ENCODE peak calls at places on chromosomes 5 and 9, in four cellular contexts. J is GM12865, N is pancreas, G is brain microvascular endothelial cell. H is an unnamed sample.

GRCh38 chr9:134879664-134880483 is 736 bp upstream of the FCN2 start:
- DNase-seq in J (no peak), N (peak), G (no peak), H (no peak)

GRCh38 chr5:125093776-125094175 is 347.3 kb upstream of the ZNF608 start:
- DNase-seq in J (no peak), N (no peak), G (peak), H (peak)

GRCh38 chr9:107625383-107625984 is 135.9 kb upstream of the KLF4 start:
- DNase-seq in J (no peak), N (no peak), G (no peak), H (no peak)

GRCh38 chr5:78547731-78548189 is 100.8 kb downstream of the LHFPL2 start:
- DNase-seq in J (no peak), N (no peak), G (peak), H (no peak)

GRCh38 chr5:68181039-68181599 is 34.4 kb upstream of the PIK3R1 start:
- DNase-seq in J (no peak), N (no peak), G (no peak), H (no peak)

GRCh38 chr9:120886490-120886967 is 9.5 kb upstream of the PHF19 start:
- DNase-seq in J (no peak), N (no peak), G (peak), H (no peak)

GRCh38 chr5:110134963-110135935 is 445.5 kb downstream of the MAN2A1 start:
- DNase-seq in J (no peak), N (no peak), G (no peak), H (no peak)

GRCh38 chr5:169788168-169788567 is 151.1 kb downstream of the DOCK2 start:
- DNase-seq in J (no peak), N (no peak), G (peak), H (peak)

GRCh38 chr5:180792965-180793287 is 9.7 kb downstream of the MGAT1 start:
- DNase-seq in J (no peak), N (no peak), G (no peak), H (no peak)

GRCh38 chr5:179620703-179621350 is 2.6 kb downstream of the HNRNPH1 start:
- DNase-seq in J (no peak), N (no peak), G (no peak), H (no peak)

GRCh38 chr5:179621551-179621971 is 1.9 kb downstream of the HNRNPH1 start:
- DNase-seq in J (no peak), N (no peak), G (no peak), H (no peak)

GRCh38 chr5:179619776-179620175 is 3.7 kb downstream of the HNRNPH1 start:
- DNase-seq in J (no peak), N (no peak), G (no peak), H (no peak)

GRCh38 chr5:179618923-179619554 is 4.4 kb downstream of the HNRNPH1 start:
- DNase-seq in J (no peak), N (peak), G (no peak), H (no peak)

GRCh38 chr5:179620293-179620692 is 3.2 kb downstream of the HNRNPH1 start:
- DNase-seq in J (no peak), N (no peak), G (no peak), H (no peak)
- H3K4me3 ChIP-seq in J (peak), N (peak), G (peak), H (peak)

GRCh38 chr5:142717582-142718215 is 31.8 kb upstream of the FGF1 start:
- DNase-seq in J (peak), N (no peak), G (peak), H (no peak)

GRCh38 chr5:142722896-142723295 is 37.0 kb upstream of the FGF1 start:
- DNase-seq in J (no peak), N (no peak), G (no peak), H (no peak)

GRCh38 chr5:142719836-142720330 is 34.0 kb upstream of the FGF1 start:
- DNase-seq in J (no peak), N (no peak), G (no peak), H (no peak)

GRCh38 chr5:142722146-142722545 is 36.3 kb upstream of the FGF1 start:
- DNase-seq in J (no peak), N (no peak), G (no peak), H (no peak)

DNA sequence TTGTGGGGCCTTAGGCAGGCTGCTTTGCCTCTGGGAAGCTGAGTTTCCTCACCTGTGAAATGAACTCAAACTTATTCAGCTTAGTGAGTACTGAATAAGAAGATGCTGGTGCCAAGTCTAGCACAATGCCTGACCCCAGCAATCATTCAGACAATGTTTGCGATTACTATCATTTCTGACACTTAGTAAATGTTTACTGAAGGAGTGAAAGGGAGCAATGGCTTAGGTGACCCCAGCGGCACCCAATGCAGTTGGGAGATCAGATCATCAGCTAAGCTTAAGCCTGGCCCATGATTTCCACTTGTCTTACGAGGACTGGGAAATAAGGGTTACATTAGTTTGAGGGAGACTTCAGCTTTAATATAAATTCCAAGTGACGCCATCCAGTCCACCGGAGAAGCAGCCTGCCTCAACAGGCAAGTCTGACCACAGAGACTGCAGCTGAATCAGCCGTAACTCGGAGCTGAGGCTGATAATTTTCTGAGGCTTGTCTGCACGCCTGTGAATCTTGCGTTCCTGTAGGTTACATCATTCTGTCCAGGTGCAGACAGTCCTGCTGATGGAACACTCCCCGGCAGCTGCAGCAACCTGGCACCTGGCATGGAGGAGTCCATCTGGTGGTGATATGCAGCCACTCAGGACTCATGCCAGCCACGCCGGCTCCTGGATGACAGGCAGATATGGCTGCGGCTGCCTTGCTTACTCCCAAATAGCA is 34.8 kb upstream of the FGF1 start:
- DNase-seq in J (no peak), N (peak), G (no peak), H (no peak)
- TF ChIP-seq CTCF in J (no peak), N (no peak), G (no peak), H (no peak)

DNA sequence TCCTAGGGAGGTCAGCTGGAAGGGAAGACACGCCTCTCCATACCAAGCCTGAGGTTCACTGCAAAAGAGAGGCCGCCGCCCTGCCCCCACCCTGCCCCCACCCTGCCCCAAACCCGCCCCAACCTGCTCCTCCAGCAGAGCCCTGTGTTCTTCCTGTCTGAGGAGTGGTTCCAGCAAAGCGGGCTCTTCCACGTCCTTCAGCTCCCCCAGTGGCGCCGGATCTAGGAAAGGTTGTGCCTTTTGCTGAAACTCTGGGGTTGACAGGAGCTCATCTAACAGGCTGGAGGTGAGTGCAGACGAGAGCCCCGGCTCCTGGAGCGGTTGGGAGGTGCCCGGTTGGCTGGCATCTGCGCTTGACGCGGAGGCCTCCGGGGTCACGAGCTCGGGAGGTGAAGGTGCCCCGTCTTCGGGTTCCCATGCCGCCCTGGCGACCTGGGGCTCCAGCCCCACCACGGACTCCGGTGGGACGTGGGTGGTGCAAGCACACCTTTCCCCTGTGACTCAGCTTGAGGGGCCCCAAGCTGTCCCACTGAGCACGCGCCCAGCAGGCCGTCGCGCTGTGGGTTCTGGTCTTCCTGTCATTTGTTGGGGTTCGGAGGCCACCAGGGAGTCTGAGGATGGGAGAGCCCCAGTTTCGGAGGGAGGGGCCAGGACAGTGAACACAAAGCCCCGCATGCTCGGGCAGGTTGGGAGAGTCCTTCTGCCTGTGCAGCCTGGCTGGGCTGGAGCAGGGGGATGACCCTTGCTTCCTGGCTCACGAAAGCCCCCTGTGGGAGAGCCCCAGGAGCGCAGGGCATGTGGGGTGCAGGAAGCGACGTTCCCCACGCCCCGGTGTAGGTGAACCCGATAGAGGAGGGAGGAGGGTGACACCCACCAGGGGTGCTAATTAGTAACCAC is 1467.1 kb downstream of the FOXD4L5 start:
- DNase-seq in J (peak), N (peak), G (peak), H (no peak)
- H3K4me3 ChIP-seq in J (peak), N (peak), G (peak), H (peak)

GRCh38 chr9:127204771-127205470 is 59.7 kb upstream of the GARNL3 start:
- DNase-seq in J (no peak), N (peak), G (peak), H (no peak)
- TF ChIP-seq CTCF in J (peak), N (no peak), G (peak), H (no peak)

GRCh38 chr9:124016152-124017063 is 4.8 kb downstream of the LHX2 start:
- DNase-seq in J (no peak), N (no peak), G (no peak), H (no peak)
- H3K4me3 ChIP-seq in J (no peak), N (peak), G (no peak), H (no peak)

GRCh38 chr5:22699319-22699718 is 153.8 kb downstream of the CDH12 start:
- DNase-seq in J (no peak), N (no peak), G (no peak), H (no peak)
- TF ChIP-seq CTCF in J (no peak), N (no peak), G (no peak), H (no peak)